ENCODE peak calls at places on chromosomes 4 and X, in four cellular contexts. R is SHP77; U is T-helper 2 cell; Z is stimulated activated CD8-positive, alpha-beta memory T cell treated with anti-CD3 and anti-CD28 coated beads, Interleukin-2, amount 100 ng/mL, for 1 hour. T is an unnamed sample.

GRCh38 chr4:15188581-15189539 is 186.6 kb downstream of the CPEB2 start:
- DNase-seq in R (no peak), Z (no peak), U (no peak), T (no peak)

GRCh38 chr4:144831971-144832370 is 186.0 kb downstream of the HHIP start:
- DNase-seq in Z (no peak), U (no peak), R (no peak), T (no peak)

GRCh38 chr4:159401791-159402380 is 299.0 kb downstream of the RAPGEF2 start:
- DNase-seq in R (no peak), Z (no peak), U (no peak), T (no peak)

GRCh38 chr4:187357861-187358260 is 634.2 kb upstream of the FAT1 start:
- DNase-seq in U (no peak), Z (no peak), R (peak; percentile 13), T (no peak)

GRCh38 chrX:149129767-149130166 is 375.3 kb downstream of the IDS start:
- DNase-seq in U (no peak), R (no peak), Z (no peak), T (no peak)

GRCh38 chrX:71184803-71185495 is 38.1 kb upstream of the GJB1 start:
- DNase-seq in R (no peak), U (no peak), Z (no peak), T (no peak)

GRCh38 chrX:69060631-69061408 is 104.4 kb downstream of the PJA1 start:
- DNase-seq in U (no peak), R (no peak), Z (no peak), T (no peak)

GRCh38 chr4:54226399-54227260 is 2.5 kb upstream of the PDGFRA start:
- DNase-seq in R (no peak), U (no peak), Z (no peak), T (peak; percentile 13)

GRCh38 chr4:155742310-155743015 is 16.4 kb upstream of the GUCY1B1 start:
- DNase-seq in Z (no peak), R (no peak), U (no peak), T (no peak)

GRCh38 chr4:41661447-41662076 is 87.0 kb downstream of the PHOX2B start:
- DNase-seq in Z (no peak), R (peak; percentile 3), U (no peak), T (peak; percentile 14)

GRCh38 chr4:40564815-40565505 is 64.7 kb downstream of the RBM47 start:
- DNase-seq in R (no peak), U (no peak), Z (no peak), T (no peak)

GRCh38 chrX:2423293-2423692 is 77.5 kb downstream of the DHRSX start:
- DNase-seq in Z (no peak), U (no peak), R (no peak), T (no peak)

GRCh38 chr4:184114431-184114830 is 103.2 kb downstream of the ENPP6 start:
- DNase-seq in Z (no peak), R (no peak), U (no peak), T (no peak)

GRCh38 chrX:68994135-68994882 is 165.5 kb downstream of the EFNB1 start:
- DNase-seq in R (no peak), Z (no peak), U (no peak), T (no peak)

GRCh38 chr4:89257376-89257775 is 50.2 kb downstream of the GPRIN3 start:
- DNase-seq in U (no peak), Z (no peak), R (no peak), T (no peak)

GRCh38 chrX:15679246-15679645 is 14.6 kb upstream of the CLTRN start:
- DNase-seq in Z (no peak), R (no peak), U (no peak), T (no peak)

GRCh38 chr4:37561803-37562207 is 124.4 kb downstream of the RELL1 start:
- DNase-seq in U (no peak), R (no peak), Z (no peak), T (no peak)

GRCh38 chr4:15689540-15689939 is 7.9 kb downstream of the FAM200B start:
- DNase-seq in Z (no peak), U (no peak), R (no peak), T (no peak)

GRCh38 chr4:26248647-26249046 is 72.2 kb upstream of the RBPJ start:
- DNase-seq in U (no peak), Z (no peak), R (peak; percentile 26), T (no peak)

GRCh38 chr4:38462659-38463058 is 201.3 kb upstream of the KLF3 start:
- DNase-seq in U (no peak), R (no peak), Z (no peak), T (no peak)